ENCODE peak calls at places on chromosomes 7 and 10, in five cellular contexts. One of them, this sample, is unnamed.

GRCh38 chr7:41693150-41693997 is 9.5 kb downstream of the INHBA start:
- DNase-seq in mucosa of descending colon: no peak
- DNase-seq in RWPE1: no peak
- DNase-seq in astrocyte of the spinal cord: no peak
- DNase-seq in A549: no peak
- DNase-seq in this sample: peak; percentile 53

GRCh38 chr7:135904282-135904681 is 72.9 kb downstream of the MTPN start:
- DNase-seq in mucosa of descending colon: no peak
- DNase-seq in A549: no peak
- DNase-seq in astrocyte of the spinal cord: no peak
- DNase-seq in RWPE1: no peak
- DNase-seq in this sample: no peak

GRCh38 chr10:127313996-127314700 is 117.8 kb upstream of the INSYN2A start:
- DNase-seq in RWPE1: no peak
- DNase-seq in mucosa of descending colon: no peak
- DNase-seq in A549: no peak
- DNase-seq in astrocyte of the spinal cord: no peak
- DNase-seq in this sample: no peak

GRCh38 chr10:15661574-15661973 is 58.1 kb downstream of the ITGA8 start:
- DNase-seq in A549: no peak
- DNase-seq in mucosa of descending colon: no peak
- DNase-seq in RWPE1: no peak
- DNase-seq in astrocyte of the spinal cord: peak; percentile 19
- DNase-seq in this sample: no peak

GRCh38 chr10:13658256-13658655 is 71.5 kb downstream of the PRPF18 start:
- DNase-seq in mucosa of descending colon: no peak
- DNase-seq in astrocyte of the spinal cord: no peak
- DNase-seq in A549: no peak
- DNase-seq in RWPE1: no peak
- DNase-seq in this sample: no peak

GRCh38 chr10:132590752-132591121 is 53.1 kb downstream of the INPP5A start:
- DNase-seq in A549: no peak
- DNase-seq in RWPE1: no peak
- DNase-seq in mucosa of descending colon: no peak
- DNase-seq in astrocyte of the spinal cord: no peak
- DNase-seq in this sample: no peak

GRCh38 chr10:50937230-50937907 is 51.9 kb upstream of the A1CF start:
- DNase-seq in RWPE1: peak; percentile 33
- DNase-seq in astrocyte of the spinal cord: peak; percentile 52
- DNase-seq in A549: peak; percentile 49
- DNase-seq in mucosa of descending colon: no peak
- DNase-seq in this sample: peak; percentile 19

GRCh38 chr7:155437836-155438235 is 20.1 kb upstream of the EN2 start:
- DNase-seq in RWPE1: no peak
- DNase-seq in mucosa of descending colon: no peak
- DNase-seq in A549: no peak
- DNase-seq in astrocyte of the spinal cord: no peak
- DNase-seq in this sample: no peak

GRCh38 chr7:151705744-151706567 is 171.0 kb downstream of the PRKAG2 start:
- DNase-seq in astrocyte of the spinal cord: no peak
- DNase-seq in A549: peak; percentile 61
- DNase-seq in RWPE1: no peak
- DNase-seq in mucosa of descending colon: peak; percentile 35
- DNase-seq in this sample: peak; percentile 65

GRCh38 chr7:68929712-68930395 is 668.4 kb upstream of the AUTS2 start:
- DNase-seq in RWPE1: peak; percentile 1
- DNase-seq in mucosa of descending colon: no peak
- DNase-seq in A549: peak; percentile 57
- DNase-seq in astrocyte of the spinal cord: peak; percentile 16
- DNase-seq in this sample: peak; percentile 19

GRCh38 chr10:11516419-11516721 is 95.1 kb downstream of the USP6NL start:
- DNase-seq in astrocyte of the spinal cord: no peak
- DNase-seq in RWPE1: no peak
- DNase-seq in A549: no peak
- DNase-seq in mucosa of descending colon: no peak
- DNase-seq in this sample: peak; percentile 14

GRCh38 chr10:132507956-132508490 is 29.6 kb upstream of the INPP5A start:
- DNase-seq in RWPE1: no peak
- DNase-seq in A549: no peak
- DNase-seq in astrocyte of the spinal cord: no peak
- DNase-seq in mucosa of descending colon: no peak
- DNase-seq in this sample: no peak

GRCh38 chr10:75400769-75401568 is 595 bp downstream of the ZNF503 start:
- DNase-seq in astrocyte of the spinal cord: peak; percentile 75
- DNase-seq in A549: peak; percentile 64
- DNase-seq in RWPE1: peak; percentile 58
- DNase-seq in mucosa of descending colon: peak; percentile 71
- DNase-seq in this sample: peak; percentile 5

GRCh38 chr10:97096327-97097153 is 89.2 kb downstream of the SLIT1 start:
- DNase-seq in astrocyte of the spinal cord: no peak
- DNase-seq in A549: no peak
- DNase-seq in mucosa of descending colon: no peak
- DNase-seq in RWPE1: no peak
- DNase-seq in this sample: no peak

GRCh38 chr7:92848854-92849745 is 12.7 kb upstream of the CDK6 start:
- DNase-seq in astrocyte of the spinal cord: no peak
- DNase-seq in A549: no peak
- DNase-seq in mucosa of descending colon: no peak
- DNase-seq in RWPE1: no peak
- DNase-seq in this sample: no peak

GRCh38 chr7:152617056-152617455 is 58.9 kb downstream of the XRCC2 start:
- DNase-seq in astrocyte of the spinal cord: no peak
- DNase-seq in mucosa of descending colon: no peak
- DNase-seq in RWPE1: no peak
- DNase-seq in A549: no peak
- DNase-seq in this sample: no peak

GRCh38 chr10:84264611-84265141 is 19.8 kb downstream of the RGR start:
- DNase-seq in RWPE1: peak; percentile 78
- DNase-seq in astrocyte of the spinal cord: peak; percentile 63
- DNase-seq in A549: peak; percentile 58
- DNase-seq in mucosa of descending colon: no peak
- DNase-seq in this sample: no peak

GRCh38 chr7:22821702-22822485 is 755 bp downstream of the TOMM7 start:
- DNase-seq in RWPE1: no peak
- DNase-seq in astrocyte of the spinal cord: peak; percentile 8
- DNase-seq in mucosa of descending colon: no peak
- DNase-seq in A549: no peak
- DNase-seq in this sample: peak; percentile 15

GRCh38 chr10:68826764-68827591 is at the start of gene STOX1:
- DNase-seq in astrocyte of the spinal cord: peak; percentile 47
- DNase-seq in RWPE1: peak; percentile 75
- DNase-seq in mucosa of descending colon: peak; percentile 57
- DNase-seq in A549: peak; percentile 83
- DNase-seq in this sample: peak; percentile 22

GRCh38 chr7:127831312-127832212 is 179.6 kb downstream of the SND1 start:
- DNase-seq in RWPE1: no peak
- DNase-seq in astrocyte of the spinal cord: no peak
- DNase-seq in A549: no peak
- DNase-seq in mucosa of descending colon: no peak
- DNase-seq in this sample: no peak

GRCh38 chr10:31656820-31657470 is 271.7 kb downstream of the ARHGAP12 start:
- DNase-seq in RWPE1: no peak
- DNase-seq in A549: no peak
- DNase-seq in mucosa of descending colon: no peak
- DNase-seq in astrocyte of the spinal cord: peak; percentile 75
- DNase-seq in this sample: no peak

GRCh38 chr10:113929522-113929921 is 75.1 kb downstream of the NHLRC2 start:
- DNase-seq in astrocyte of the spinal cord: no peak
- DNase-seq in mucosa of descending colon: no peak
- DNase-seq in A549: no peak
- DNase-seq in RWPE1: no peak
- DNase-seq in this sample: no peak

GRCh38 chr7:53504914-53505313 is 469.5 kb downstream of the POM121L12 start:
- DNase-seq in A549: no peak
- DNase-seq in astrocyte of the spinal cord: no peak
- DNase-seq in mucosa of descending colon: no peak
- DNase-seq in RWPE1: peak; percentile 5
- DNase-seq in this sample: no peak

GRCh38 chr7:28018446-28018845 is 162.1 kb downstream of the JAZF1 start:
- DNase-seq in astrocyte of the spinal cord: no peak
- DNase-seq in A549: no peak
- DNase-seq in RWPE1: no peak
- DNase-seq in mucosa of descending colon: no peak
- DNase-seq in this sample: no peak

GRCh38 chr10:47042815-47043750 is 131.9 kb downstream of the PTPN20 start:
- DNase-seq in A549: no peak
- DNase-seq in RWPE1: no peak
- DNase-seq in astrocyte of the spinal cord: no peak
- DNase-seq in mucosa of descending colon: no peak
- DNase-seq in this sample: no peak

GRCh38 chr10:27611209-27611608 is 107.1 kb downstream of the RAB18 start:
- DNase-seq in RWPE1: no peak
- DNase-seq in mucosa of descending colon: no peak
- DNase-seq in astrocyte of the spinal cord: no peak
- DNase-seq in A549: peak; percentile 14
- DNase-seq in this sample: no peak

GRCh38 chr10:49219248-49219647 is 31.1 kb upstream of the TMEM273 start:
- DNase-seq in mucosa of descending colon: no peak
- DNase-seq in RWPE1: no peak
- DNase-seq in A549: no peak
- DNase-seq in astrocyte of the spinal cord: no peak
- DNase-seq in this sample: no peak

GRCh38 chr7:15471387-15471786 is 90.4 kb downstream of the AGMO start:
- DNase-seq in RWPE1: no peak
- DNase-seq in mucosa of descending colon: no peak
- DNase-seq in A549: no peak
- DNase-seq in astrocyte of the spinal cord: no peak
- DNase-seq in this sample: no peak

GRCh38 chr7:1693991-1694524 is 24.0 kb downstream of the ELFN1 start:
- DNase-seq in RWPE1: no peak
- DNase-seq in A549: peak; percentile 50
- DNase-seq in astrocyte of the spinal cord: peak; percentile 56
- DNase-seq in mucosa of descending colon: no peak
- DNase-seq in this sample: no peak

GRCh38 chr7:132771301-132771730 is 195.0 kb upstream of the PLXNA4 start:
- DNase-seq in astrocyte of the spinal cord: no peak
- DNase-seq in A549: no peak
- DNase-seq in RWPE1: no peak
- DNase-seq in mucosa of descending colon: no peak
- DNase-seq in this sample: no peak

GRCh38 chr10:100346351-100346764 is 675 bp upstream of the SCD start:
- DNase-seq in astrocyte of the spinal cord: peak; percentile 73
- DNase-seq in mucosa of descending colon: peak; percentile 78
- DNase-seq in A549: peak; percentile 75
- DNase-seq in RWPE1: peak; percentile 71
- DNase-seq in this sample: no peak

GRCh38 chr10:90171014-90171722 is 469.8 kb downstream of the KIF20B start:
- DNase-seq in astrocyte of the spinal cord: no peak
- DNase-seq in RWPE1: no peak
- DNase-seq in mucosa of descending colon: no peak
- DNase-seq in A549: no peak
- DNase-seq in this sample: no peak

GRCh38 chr7:94111009-94111408 is 106.9 kb upstream of the BET1 start:
- DNase-seq in astrocyte of the spinal cord: no peak
- DNase-seq in mucosa of descending colon: no peak
- DNase-seq in RWPE1: no peak
- DNase-seq in A549: no peak
- DNase-seq in this sample: peak; percentile 1

GRCh38 chr10:95168694-95169093 is 25.3 kb upstream of the ACSM6 start:
- DNase-seq in astrocyte of the spinal cord: no peak
- DNase-seq in A549: no peak
- DNase-seq in mucosa of descending colon: no peak
- DNase-seq in RWPE1: no peak
- DNase-seq in this sample: no peak
- TF ChIP-seq CTCF in astrocyte of the spinal cord: no peak
- TF ChIP-seq CTCF in A549: no peak
- TF ChIP-seq CTCF in mucosa of descending colon: no peak
- TF ChIP-seq CTCF in RWPE1: no peak
- TF ChIP-seq CTCF in this sample: no peak

DNA sequence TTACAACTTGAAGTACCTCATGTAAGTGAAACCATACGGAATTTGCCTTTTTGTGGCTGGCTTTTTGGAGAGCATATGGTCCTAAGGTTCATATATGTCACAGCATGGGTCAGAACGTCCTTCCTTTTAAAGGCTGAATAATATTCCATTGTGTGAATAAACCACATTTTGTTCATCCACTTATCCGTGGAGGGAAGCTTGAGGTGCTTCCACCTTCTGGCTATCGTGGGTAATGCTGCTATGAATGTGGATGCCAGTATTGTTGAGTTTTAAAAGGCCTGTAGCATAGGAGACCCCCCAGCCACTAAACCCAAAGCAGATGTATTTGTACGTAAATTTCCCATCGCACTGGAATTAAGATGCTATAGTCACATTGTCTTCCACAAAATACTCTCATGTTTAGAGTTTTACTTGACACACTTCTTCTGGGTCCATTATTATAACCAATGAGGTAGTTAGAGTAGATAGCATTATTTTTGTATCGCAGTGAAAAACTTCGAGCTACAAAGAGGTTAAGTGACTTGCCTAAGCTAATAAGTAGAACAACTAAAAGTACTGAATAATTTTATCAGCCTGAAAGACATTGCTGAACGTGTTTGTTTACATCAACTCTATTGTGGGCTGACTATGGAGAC is 182.9 kb upstream of the CTBP2 start:
- DNase-seq in A549: peak; percentile 49
- DNase-seq in astrocyte of the spinal cord: peak; percentile 16
- DNase-seq in mucosa of descending colon: no peak
- DNase-seq in RWPE1: peak; percentile 42
- DNase-seq in this sample: no peak
- TF ChIP-seq CTCF in A549: peak; percentile 48
- TF ChIP-seq CTCF in astrocyte of the spinal cord: peak; percentile 66
- TF ChIP-seq CTCF in mucosa of descending colon: peak; percentile 51
- TF ChIP-seq CTCF in RWPE1: peak; percentile 56
- TF ChIP-seq CTCF in this sample: peak; percentile 71

GRCh38 chr10:110644598-110645462 is 694 bp downstream of the RBM20 start:
- DNase-seq in astrocyte of the spinal cord: no peak
- DNase-seq in A549: no peak
- DNase-seq in RWPE1: no peak
- DNase-seq in mucosa of descending colon: no peak
- DNase-seq in this sample: no peak
- TF ChIP-seq CTCF in astrocyte of the spinal cord: no peak
- TF ChIP-seq CTCF in A549: no peak
- TF ChIP-seq CTCF in RWPE1: no peak
- TF ChIP-seq CTCF in mucosa of descending colon: no peak
- TF ChIP-seq CTCF in this sample: no peak

DNA sequence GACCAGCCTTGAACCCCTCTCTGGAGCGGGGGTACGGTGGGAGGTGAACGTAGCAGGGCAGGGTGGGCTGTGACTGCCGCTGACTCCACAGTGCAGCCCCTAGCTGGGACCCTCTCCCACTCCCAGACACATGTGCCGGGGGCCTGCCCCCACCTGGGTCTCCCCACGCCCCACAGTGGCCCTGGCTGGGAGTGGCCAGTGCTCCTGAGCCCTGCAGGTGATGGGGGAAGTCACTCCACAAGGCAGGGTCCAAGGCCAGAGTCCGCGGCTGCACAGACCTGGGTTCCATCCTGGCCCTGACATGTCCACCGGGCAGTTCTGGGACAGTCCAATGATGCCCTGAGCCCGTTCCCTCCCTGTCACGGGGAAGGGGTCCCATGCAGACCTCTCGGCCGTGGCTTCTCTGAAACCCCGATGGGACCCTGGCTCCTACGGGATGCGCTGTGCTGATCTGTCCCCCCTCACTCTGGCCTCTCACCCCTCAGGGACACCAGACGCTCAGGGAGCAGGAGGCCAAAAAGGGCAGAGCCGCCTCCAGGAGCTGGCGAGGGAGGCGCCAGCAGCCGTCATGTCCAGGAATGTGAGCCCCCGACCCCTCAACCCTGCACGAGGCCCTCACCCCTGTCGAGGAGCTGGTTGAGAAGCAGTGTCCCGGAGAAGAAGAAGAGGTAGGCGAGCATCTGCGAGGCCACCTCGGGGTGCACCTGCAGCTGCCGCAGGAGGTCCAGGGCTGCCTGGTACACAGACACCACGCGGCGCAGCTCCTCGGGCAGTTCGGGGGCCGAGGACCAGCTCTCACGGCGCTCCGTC is 40.4 kb downstream of the AP5Z1 start:
- DNase-seq in A549: no peak
- DNase-seq in mucosa of descending colon: peak; percentile 37
- DNase-seq in astrocyte of the spinal cord: no peak
- DNase-seq in RWPE1: no peak
- DNase-seq in this sample: no peak
- TF ChIP-seq CTCF in A549: no peak
- TF ChIP-seq CTCF in mucosa of descending colon: no peak
- TF ChIP-seq CTCF in astrocyte of the spinal cord: no peak
- TF ChIP-seq CTCF in RWPE1: no peak
- TF ChIP-seq CTCF in this sample: no peak

This sample was measured in foreskin keratinocyte.